ENCODE peak calls at places on chromosomes 2 and 18, in five cellular contexts. One of them, this sample, is unnamed.
A peak's percentile ranks its signal among the peaks of the same experiment; 100 is the strongest.

GRCh38 chr2:178523596-178524134 is 43.4 kb downstream of the PLEKHA3 start:
- DNase-seq in gastrocnemius medialis: no peak
- DNase-seq in neuronal stem cell: no peak
- DNase-seq in activated CD4-positive, CD25-positive, alpha-beta regulatory T cell treated with anti-CD3 and anti-CD28 coated beads, Interleukin-2, amount 50 U/mL, for 72 hours: no peak
- DNase-seq in CD4-positive, alpha-beta T cell: no peak
- DNase-seq in this sample: no peak

GRCh38 chr2:220015576-220015975 is 388.1 kb downstream of the SLC4A3 start:
- DNase-seq in gastrocnemius medialis: no peak
- DNase-seq in neuronal stem cell: no peak
- DNase-seq in activated CD4-positive, CD25-positive, alpha-beta regulatory T cell treated with anti-CD3 and anti-CD28 coated beads, Interleukin-2, amount 50 U/mL, for 72 hours: no peak
- DNase-seq in CD4-positive, alpha-beta T cell: no peak
- DNase-seq in this sample: no peak

GRCh38 chr2:75238670-75239330 is 39.5 kb upstream of the TACR1 start:
- DNase-seq in gastrocnemius medialis: no peak
- DNase-seq in neuronal stem cell: no peak
- DNase-seq in activated CD4-positive, CD25-positive, alpha-beta regulatory T cell treated with anti-CD3 and anti-CD28 coated beads, Interleukin-2, amount 50 U/mL, for 72 hours: no peak
- DNase-seq in CD4-positive, alpha-beta T cell: no peak
- DNase-seq in this sample: no peak

GRCh38 chr2:132815522-132815921 is 145.5 kb upstream of the LYPD1 start:
- DNase-seq in gastrocnemius medialis: no peak
- DNase-seq in neuronal stem cell: no peak
- DNase-seq in activated CD4-positive, CD25-positive, alpha-beta regulatory T cell treated with anti-CD3 and anti-CD28 coated beads, Interleukin-2, amount 50 U/mL, for 72 hours: no peak
- DNase-seq in CD4-positive, alpha-beta T cell: no peak
- DNase-seq in this sample: no peak

GRCh38 chr2:206443735-206444527 is 599 bp downstream of the ADAM23 start:
- DNase-seq in gastrocnemius medialis: no peak
- DNase-seq in neuronal stem cell: peak; percentile 18
- DNase-seq in activated CD4-positive, CD25-positive, alpha-beta regulatory T cell treated with anti-CD3 and anti-CD28 coated beads, Interleukin-2, amount 50 U/mL, for 72 hours: no peak
- DNase-seq in CD4-positive, alpha-beta T cell: no peak
- DNase-seq in this sample: peak; percentile 10

GRCh38 chr2:72673279-72673678 is 152.6 kb downstream of the EXOC6B start:
- DNase-seq in gastrocnemius medialis: no peak
- DNase-seq in neuronal stem cell: no peak
- DNase-seq in activated CD4-positive, CD25-positive, alpha-beta regulatory T cell treated with anti-CD3 and anti-CD28 coated beads, Interleukin-2, amount 50 U/mL, for 72 hours: no peak
- DNase-seq in CD4-positive, alpha-beta T cell: no peak
- DNase-seq in this sample: no peak

GRCh38 chr2:134455426-134455825 is 201.6 kb downstream of the MGAT5 start:
- DNase-seq in gastrocnemius medialis: no peak
- DNase-seq in neuronal stem cell: no peak
- DNase-seq in activated CD4-positive, CD25-positive, alpha-beta regulatory T cell treated with anti-CD3 and anti-CD28 coated beads, Interleukin-2, amount 50 U/mL, for 72 hours: no peak
- DNase-seq in CD4-positive, alpha-beta T cell: no peak
- DNase-seq in this sample: no peak

GRCh38 chr2:230964136-230964730 is 31.7 kb upstream of the SPATA3 start:
- DNase-seq in gastrocnemius medialis: no peak
- DNase-seq in neuronal stem cell: no peak
- DNase-seq in activated CD4-positive, CD25-positive, alpha-beta regulatory T cell treated with anti-CD3 and anti-CD28 coated beads, Interleukin-2, amount 50 U/mL, for 72 hours: no peak
- DNase-seq in CD4-positive, alpha-beta T cell: no peak
- DNase-seq in this sample: no peak

GRCh38 chr2:55051026-55051866 is 995 bp upstream of the RTN4 start:
- DNase-seq in gastrocnemius medialis: peak; percentile 58
- DNase-seq in neuronal stem cell: peak; percentile 51
- DNase-seq in activated CD4-positive, CD25-positive, alpha-beta regulatory T cell treated with anti-CD3 and anti-CD28 coated beads, Interleukin-2, amount 50 U/mL, for 72 hours: no peak
- DNase-seq in CD4-positive, alpha-beta T cell: no peak
- DNase-seq in this sample: no peak

GRCh38 chr18:28905509-28905908 is 728.6 kb upstream of the CDH2 start:
- DNase-seq in gastrocnemius medialis: no peak
- DNase-seq in neuronal stem cell: no peak
- DNase-seq in activated CD4-positive, CD25-positive, alpha-beta regulatory T cell treated with anti-CD3 and anti-CD28 coated beads, Interleukin-2, amount 50 U/mL, for 72 hours: no peak
- DNase-seq in CD4-positive, alpha-beta T cell: no peak
- DNase-seq in this sample: no peak

GRCh38 chr2:68946117-68946516 is 6.6 kb downstream of the GKN2 start:
- DNase-seq in gastrocnemius medialis: no peak
- DNase-seq in neuronal stem cell: no peak
- DNase-seq in activated CD4-positive, CD25-positive, alpha-beta regulatory T cell treated with anti-CD3 and anti-CD28 coated beads, Interleukin-2, amount 50 U/mL, for 72 hours: no peak
- DNase-seq in CD4-positive, alpha-beta T cell: no peak
- DNase-seq in this sample: no peak

GRCh38 chr2:129193961-129194360 is 785.5 kb upstream of the RAB6C start:
- DNase-seq in gastrocnemius medialis: no peak
- DNase-seq in neuronal stem cell: no peak
- DNase-seq in activated CD4-positive, CD25-positive, alpha-beta regulatory T cell treated with anti-CD3 and anti-CD28 coated beads, Interleukin-2, amount 50 U/mL, for 72 hours: no peak
- DNase-seq in CD4-positive, alpha-beta T cell: no peak
- DNase-seq in this sample: no peak

GRCh38 chr2:122856696-122857095 is 1101.2 kb downstream of the TSN start:
- DNase-seq in gastrocnemius medialis: no peak
- DNase-seq in neuronal stem cell: no peak
- DNase-seq in activated CD4-positive, CD25-positive, alpha-beta regulatory T cell treated with anti-CD3 and anti-CD28 coated beads, Interleukin-2, amount 50 U/mL, for 72 hours: no peak
- DNase-seq in CD4-positive, alpha-beta T cell: no peak
- DNase-seq in this sample: no peak

GRCh38 chr2:45588158-45588829 is 22.8 kb downstream of the SRBD1 start:
- DNase-seq in gastrocnemius medialis: no peak
- DNase-seq in neuronal stem cell: no peak
- DNase-seq in activated CD4-positive, CD25-positive, alpha-beta regulatory T cell treated with anti-CD3 and anti-CD28 coated beads, Interleukin-2, amount 50 U/mL, for 72 hours: no peak
- DNase-seq in CD4-positive, alpha-beta T cell: no peak
- DNase-seq in this sample: no peak

GRCh38 chr2:85277416-85278158 is 50.2 kb downstream of the TGOLN2 start:
- DNase-seq in gastrocnemius medialis: no peak
- DNase-seq in neuronal stem cell: no peak
- DNase-seq in activated CD4-positive, CD25-positive, alpha-beta regulatory T cell treated with anti-CD3 and anti-CD28 coated beads, Interleukin-2, amount 50 U/mL, for 72 hours: no peak
- DNase-seq in CD4-positive, alpha-beta T cell: no peak
- DNase-seq in this sample: no peak

GRCh38 chr18:3660719-3661118 is 210.7 kb downstream of the TGIF1 start:
- DNase-seq in gastrocnemius medialis: no peak
- DNase-seq in neuronal stem cell: no peak
- DNase-seq in activated CD4-positive, CD25-positive, alpha-beta regulatory T cell treated with anti-CD3 and anti-CD28 coated beads, Interleukin-2, amount 50 U/mL, for 72 hours: no peak
- DNase-seq in CD4-positive, alpha-beta T cell: no peak
- DNase-seq in this sample: no peak

GRCh38 chr18:57970356-57971095 is 73.5 kb upstream of the NEDD4L start:
- DNase-seq in gastrocnemius medialis: no peak
- DNase-seq in neuronal stem cell: no peak
- DNase-seq in activated CD4-positive, CD25-positive, alpha-beta regulatory T cell treated with anti-CD3 and anti-CD28 coated beads, Interleukin-2, amount 50 U/mL, for 72 hours: no peak
- DNase-seq in CD4-positive, alpha-beta T cell: no peak
- DNase-seq in this sample: no peak

GRCh38 chr2:120239488-120240287 is 13.0 kb upstream of the RALB start:
- DNase-seq in gastrocnemius medialis: no peak
- DNase-seq in neuronal stem cell: no peak
- DNase-seq in activated CD4-positive, CD25-positive, alpha-beta regulatory T cell treated with anti-CD3 and anti-CD28 coated beads, Interleukin-2, amount 50 U/mL, for 72 hours: no peak
- DNase-seq in CD4-positive, alpha-beta T cell: no peak
- DNase-seq in this sample: no peak

GRCh38 chr2:3659447-3660432 is 1.7 kb downstream of the ALLC start:
- DNase-seq in gastrocnemius medialis: no peak
- DNase-seq in neuronal stem cell: no peak
- DNase-seq in activated CD4-positive, CD25-positive, alpha-beta regulatory T cell treated with anti-CD3 and anti-CD28 coated beads, Interleukin-2, amount 50 U/mL, for 72 hours: no peak
- DNase-seq in CD4-positive, alpha-beta T cell: no peak
- DNase-seq in this sample: no peak

GRCh38 chr2:8525236-8525581 is 156.6 kb upstream of the ID2 start:
- DNase-seq in gastrocnemius medialis: no peak
- DNase-seq in neuronal stem cell: no peak
- DNase-seq in activated CD4-positive, CD25-positive, alpha-beta regulatory T cell treated with anti-CD3 and anti-CD28 coated beads, Interleukin-2, amount 50 U/mL, for 72 hours: no peak
- DNase-seq in CD4-positive, alpha-beta T cell: no peak
- DNase-seq in this sample: no peak

GRCh38 chr2:105114551-105114950 is 76.7 kb downstream of the MRPS9 start:
- DNase-seq in gastrocnemius medialis: no peak
- DNase-seq in neuronal stem cell: peak; percentile 45
- DNase-seq in activated CD4-positive, CD25-positive, alpha-beta regulatory T cell treated with anti-CD3 and anti-CD28 coated beads, Interleukin-2, amount 50 U/mL, for 72 hours: no peak
- DNase-seq in CD4-positive, alpha-beta T cell: no peak
- DNase-seq in this sample: no peak

GRCh38 chr18:12296087-12296403 is 12.0 kb upstream of the TUBB6 start:
- DNase-seq in gastrocnemius medialis: no peak
- DNase-seq in neuronal stem cell: no peak
- DNase-seq in activated CD4-positive, CD25-positive, alpha-beta regulatory T cell treated with anti-CD3 and anti-CD28 coated beads, Interleukin-2, amount 50 U/mL, for 72 hours: no peak
- DNase-seq in CD4-positive, alpha-beta T cell: no peak
- DNase-seq in this sample: no peak

GRCh38 chr2:74553892-74554820 is at the start of the genes DOK1 and LOXL3:
- DNase-seq in gastrocnemius medialis: peak; percentile 59
- DNase-seq in neuronal stem cell: peak; percentile 92
- DNase-seq in activated CD4-positive, CD25-positive, alpha-beta regulatory T cell treated with anti-CD3 and anti-CD28 coated beads, Interleukin-2, amount 50 U/mL, for 72 hours: peak; percentile 80
- DNase-seq in CD4-positive, alpha-beta T cell: peak; percentile 82
- DNase-seq in this sample: peak; percentile 84

GRCh38 chr2:159968282-159968900 is 94.0 kb downstream of the PLA2R1 start:
- DNase-seq in gastrocnemius medialis: no peak
- DNase-seq in neuronal stem cell: peak; percentile 58
- DNase-seq in activated CD4-positive, CD25-positive, alpha-beta regulatory T cell treated with anti-CD3 and anti-CD28 coated beads, Interleukin-2, amount 50 U/mL, for 72 hours: no peak
- DNase-seq in CD4-positive, alpha-beta T cell: no peak
- DNase-seq in this sample: no peak

GRCh38 chr2:231621051-231621879 is 28.6 kb downstream of the TEX44 start:
- DNase-seq in gastrocnemius medialis: no peak
- DNase-seq in neuronal stem cell: no peak
- DNase-seq in activated CD4-positive, CD25-positive, alpha-beta regulatory T cell treated with anti-CD3 and anti-CD28 coated beads, Interleukin-2, amount 50 U/mL, for 72 hours: no peak
- DNase-seq in CD4-positive, alpha-beta T cell: no peak
- DNase-seq in this sample: no peak

GRCh38 chr2:160432633-160433032 is 61.0 kb downstream of the RBMS1 start:
- DNase-seq in gastrocnemius medialis: no peak
- DNase-seq in neuronal stem cell: no peak
- DNase-seq in activated CD4-positive, CD25-positive, alpha-beta regulatory T cell treated with anti-CD3 and anti-CD28 coated beads, Interleukin-2, amount 50 U/mL, for 72 hours: no peak
- DNase-seq in CD4-positive, alpha-beta T cell: no peak
- DNase-seq in this sample: no peak

GRCh38 chr2:101307503-101307902 is 998 bp downstream of the RNF149 start:
- DNase-seq in gastrocnemius medialis: no peak
- DNase-seq in neuronal stem cell: no peak
- DNase-seq in activated CD4-positive, CD25-positive, alpha-beta regulatory T cell treated with anti-CD3 and anti-CD28 coated beads, Interleukin-2, amount 50 U/mL, for 72 hours: no peak
- DNase-seq in CD4-positive, alpha-beta T cell: no peak
- DNase-seq in this sample: no peak

GRCh38 chr18:21327101-21327500 is 85.1 kb downstream of the GREB1L start:
- DNase-seq in gastrocnemius medialis: no peak
- DNase-seq in neuronal stem cell: no peak
- DNase-seq in activated CD4-positive, CD25-positive, alpha-beta regulatory T cell treated with anti-CD3 and anti-CD28 coated beads, Interleukin-2, amount 50 U/mL, for 72 hours: no peak
- DNase-seq in CD4-positive, alpha-beta T cell: no peak
- DNase-seq in this sample: no peak

This sample was measured in T-helper 17 cell.